ENCODE peak calls at places on chromosome 6, in four cellular contexts. X is SK-N-SH treated with all-trans-retinoic acid at 6 μM for 48 hours; H is T-helper 17 cell; W is stimulated activated naive B cell treated with anti-CD40 and anti-IgM and Interleukin-4, amounts not matched to agents 10 μg/mL and 1 μg/mL and 100 μg/mL, for 72 hours. T is an unnamed sample.

GRCh38 chr6:431504-431903 is 40.0 kb downstream of the IRF4 start:
- ATAC-seq in H (no peak), X (no peak), W (no peak), T (no peak)

GRCh38 chr6:117233146-117233545 is 32.2 kb upstream of the VGLL2 start:
- ATAC-seq in W (no peak), X (no peak), H (no peak), T (no peak)

GRCh38 chr6:13796781-13797180 is 17.6 kb downstream of the MCUR1 start:
- ATAC-seq in W (no peak), X (no peak), H (no peak), T (peak; percentile 86)

GRCh38 chr6:32621372-32621771 is 15.8 kb upstream of the HLA-DQA1 start:
- ATAC-seq in X (no peak), H (no peak), W (no peak), T (no peak)

GRCh38 chr6:116387374-116387773 is 16.6 kb downstream of the DSE start:
- ATAC-seq in W (peak; percentile 81), X (peak; percentile 13), H (peak; percentile 35), T (peak; percentile 85)

GRCh38 chr6:129776542-129776941 is 66.6 kb upstream of the ARHGAP18 start:
- ATAC-seq in H (no peak), X (no peak), W (no peak), T (no peak)

GRCh38 chr6:31582230-31582601 is at the start of gene LTB:
- ATAC-seq in X (no peak), W (peak; percentile 15), H (peak; percentile 71), T (peak; percentile 9)

GRCh38 chr6:20542927-20543602 is 8.8 kb downstream of the CDKAL1 start:
- ATAC-seq in X (no peak), H (peak; percentile 27), W (peak; percentile 82), T (peak; percentile 96)

GRCh38 chr6:92723390-92723931 is 695.9 kb downstream of the EPHA7 start:
- ATAC-seq in W (peak; percentile 53), X (no peak), H (peak; percentile 89), T (peak; percentile 35)

GRCh38 chr6:110035321-110035720 is 57.2 kb downstream of the GPR6 start:
- ATAC-seq in X (no peak), W (no peak), H (no peak), T (no peak)

T was measured in esophagus mucosa.